ENCODE peak calls at places on chromosome 1, in five cellular contexts. U is GM23338, M is K562, G is H1, P is GM12878. Y is an unnamed sample.
A peak's percentile ranks its signal among the peaks of the same experiment; 100 is the strongest.

GRCh38 chr1:32142446-32143301 is 34.8 kb downstream of the KPNA6 start:
- DNase-seq in U (peak; percentile 27), M (peak; percentile 51), G (no peak), P (no peak), Y (peak; percentile 85)

GRCh38 chr1:212686069-212686468 is 13.6 kb downstream of the BATF3 start:
- DNase-seq in P (no peak), G (no peak), M (no peak), U (no peak), Y (no peak)

GRCh38 chr1:185450917-185451316 is 133.9 kb upstream of the IVNS1ABP start:
- DNase-seq in U (peak; percentile 47), P (no peak), M (no peak), G (no peak), Y (no peak)

GRCh38 chr1:26697441-26697977 is 1.7 kb downstream of the ARID1A start:
- DNase-seq in U (no peak), P (no peak), G (no peak), M (peak; percentile 31), Y (no peak)

GRCh38 chr1:64679177-64679576 is 65.7 kb upstream of the RAVER2 start:
- DNase-seq in M (no peak), U (no peak), P (no peak), G (no peak), Y (no peak)

GRCh38 chr1:109158433-109158832 is 44.5 kb downstream of the ELAPOR1 start:
- DNase-seq in P (no peak), U (no peak), G (no peak), M (no peak), Y (no peak)

GRCh38 chr1:32014199-32014936 is 700 bp downstream of the KHDRBS1 start:
- DNase-seq in M (peak; percentile 65), U (peak; percentile 52), P (no peak), G (no peak), Y (no peak)

GRCh38 chr1:3483801-3484444 is 29.5 kb downstream of the ARHGEF16 start:
- DNase-seq in U (peak; percentile 91), M (peak; percentile 88), P (no peak), G (peak; percentile 44), Y (peak; percentile 36)

DNA sequence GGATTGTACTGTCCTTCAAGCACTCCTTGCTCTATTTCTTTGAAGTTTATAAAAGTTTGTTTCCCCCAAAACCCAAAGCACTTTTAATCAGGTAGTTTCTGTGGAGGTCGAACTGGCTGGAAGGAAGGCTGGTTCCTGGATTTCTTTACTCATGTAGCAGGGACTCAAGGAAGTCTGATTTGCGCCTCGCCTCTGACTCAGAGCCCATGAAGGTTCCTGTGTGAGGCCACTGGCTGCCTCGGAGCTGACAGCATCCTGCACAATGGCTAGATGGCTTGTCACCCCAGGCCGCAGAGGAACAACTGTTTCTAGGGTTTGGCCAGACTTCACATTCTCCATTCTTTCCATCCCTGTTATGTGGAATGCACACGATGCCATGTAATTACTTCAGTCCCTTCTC is 39.2 kb upstream of the PRSS38 start:
- DNase-seq in M (no peak), G (no peak), P (no peak), U (no peak), Y (no peak)
- TF ChIP-seq CREB1 in M (no peak), G (no peak), P (no peak), U (no peak), Y (no peak)

DNA sequence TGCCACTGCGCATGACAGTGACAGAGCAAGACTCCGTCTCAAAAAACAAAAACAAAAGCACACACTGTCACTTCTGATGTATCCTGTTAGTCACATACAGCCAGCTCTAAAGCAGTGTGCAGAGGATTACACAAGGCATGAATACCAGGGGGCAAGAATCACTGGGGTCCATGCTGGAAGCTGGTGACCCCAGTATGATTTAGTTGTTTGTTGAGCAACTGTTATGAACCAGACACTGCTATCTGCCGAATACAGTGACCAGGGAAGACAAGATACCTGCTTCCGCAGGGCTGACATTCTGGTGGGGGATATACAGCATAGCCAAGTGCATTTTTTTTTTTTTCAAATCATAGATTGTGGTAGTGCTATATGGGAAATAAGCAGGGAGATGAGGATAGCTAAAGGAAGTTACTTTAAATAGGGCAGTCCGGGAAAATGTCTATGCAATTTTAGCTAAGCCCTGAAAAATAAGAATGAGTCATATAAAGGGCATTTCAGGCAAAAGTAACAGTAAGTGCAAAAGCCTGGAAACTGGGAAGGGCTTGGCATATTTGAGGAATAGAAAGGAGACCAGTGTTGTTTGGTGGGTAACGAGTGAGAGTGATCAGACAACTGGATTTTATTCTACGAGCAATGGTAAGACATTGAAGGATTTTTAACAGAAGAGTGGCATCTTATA is 69.7 kb downstream of the ADSS2 start:
- DNase-seq in P (no peak), M (no peak), G (no peak), U (no peak), Y (no peak)
- H3K4me2 ChIP-seq in P (no peak overlapping the region), M (no peak overlapping the region), G (no peak overlapping the region), U (no peak overlapping the region), Y (no peak overlapping the region)

GRCh38 chr1:154423303-154423987 is 18.3 kb downstream of the IL6R start:
- DNase-seq in U (no peak), P (no peak), G (no peak), M (no peak), Y (no peak)

GRCh38 chr1:154425172-154425571 is 20.0 kb downstream of the IL6R start:
- DNase-seq in G (no peak), P (no peak), M (no peak), U (no peak), Y (no peak)

GRCh38 chr1:154420961-154421924 is 16.1 kb downstream of the IL6R start:
- DNase-seq in U (no peak), G (no peak), P (no peak), M (no peak), Y (no peak)

GRCh38 chr1:154422521-154422920 is 17.4 kb downstream of the IL6R start:
- DNase-seq in M (no peak), P (no peak), G (no peak), U (no peak), Y (no peak)

DNA sequence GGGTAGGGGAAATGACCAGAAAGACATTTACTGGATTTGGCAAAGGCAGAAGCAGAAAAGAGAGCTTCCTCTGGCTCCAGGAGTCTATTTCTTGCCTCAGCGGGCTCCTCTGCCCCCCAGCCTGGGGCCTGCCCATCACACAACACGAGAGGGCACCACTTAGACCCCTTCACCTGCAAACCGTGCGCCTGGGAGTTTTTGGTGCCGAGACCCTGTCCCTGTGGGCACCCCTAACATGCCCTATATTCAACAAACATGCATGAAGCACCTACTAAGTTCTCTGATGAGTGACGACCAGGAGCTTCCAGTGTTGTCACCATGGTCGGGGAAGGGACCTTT is 18.8 kb downstream of the IL6R start:
- DNase-seq in P (no peak), M (no peak), U (no peak), G (no peak), Y (no peak)
- TF ChIP-seq CREB1 in P (no peak), M (no peak), U (no peak), G (no peak), Y (no peak)

DNA sequence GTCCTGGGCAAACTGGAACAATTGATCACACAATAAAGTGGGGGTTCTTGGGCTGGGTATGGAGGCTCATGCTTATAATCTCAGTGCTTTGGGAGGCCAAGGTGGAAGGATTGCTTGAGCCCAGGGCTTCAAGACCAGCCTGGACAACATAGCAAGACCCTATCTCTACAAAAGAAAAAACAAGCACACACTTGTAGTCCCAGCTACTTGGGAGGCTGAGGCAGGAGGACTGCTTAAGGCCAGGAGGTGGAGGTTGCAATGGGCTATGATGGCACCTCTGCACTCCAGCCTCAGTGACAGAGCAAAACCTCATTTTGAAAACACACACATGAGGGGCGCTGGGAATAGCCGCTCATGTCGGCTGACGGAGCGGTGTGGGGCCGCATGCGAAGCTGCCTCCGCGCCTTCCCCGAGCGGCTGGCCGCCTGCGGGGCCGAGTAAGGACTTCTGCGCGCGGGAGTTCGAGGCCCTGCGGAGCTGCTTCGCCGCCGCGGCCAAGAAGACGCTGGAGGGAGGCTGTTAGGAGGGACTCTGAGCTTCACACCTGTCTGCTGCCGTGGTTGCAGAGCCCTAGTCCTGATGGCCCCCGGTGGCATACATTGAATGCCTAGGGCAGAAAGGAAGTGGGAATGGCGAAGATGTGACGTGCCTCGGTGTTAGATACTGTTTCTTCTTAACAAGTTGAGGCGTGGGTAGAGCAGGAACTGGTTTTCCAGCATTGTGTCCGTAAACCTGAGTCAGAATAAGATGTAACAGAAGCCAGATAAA is 59.5 kb downstream of the ACBD3 start:
- DNase-seq in M (no peak), U (no peak), P (no peak), G (no peak), Y (no peak)
- H3K4me2 ChIP-seq in M (no peak overlapping the region), U (peak overlapping the region; percentile 64), P (peak overlapping the region; percentile 67), G (peak overlapping the region; percentile 21), Y (peak overlapping the region; percentile 80)

GRCh38 chr1:84795213-84795612 is 97.8 kb downstream of the LPAR3 start:
- DNase-seq in M (no peak), U (no peak), G (no peak), P (no peak), Y (no peak)
- TF ChIP-seq CREB1 in M (no peak), U (no peak), G (no peak), P (no peak), Y (no peak)

GRCh38 chr1:95071539-95071938 is 1.2 kb downstream of the ALG14 start:
- DNase-seq in P (no peak), M (no peak), G (no peak), U (no peak), Y (no peak)

GRCh38 chr1:95069711-95070093 is 3.0 kb downstream of the ALG14 start:
- DNase-seq in G (no peak), U (no peak), M (no peak), P (no peak), Y (no peak)

GRCh38 chr1:95067069-95067468 is 5.7 kb downstream of the ALG14 start:
- DNase-seq in P (no peak), G (no peak), U (no peak), M (no peak), Y (peak; percentile 71)

GRCh38 chr1:95072117-95072516 is 634 bp downstream of the ALG14 start:
- DNase-seq in G (no peak), P (no peak), U (no peak), M (no peak), Y (no peak)

DNA sequence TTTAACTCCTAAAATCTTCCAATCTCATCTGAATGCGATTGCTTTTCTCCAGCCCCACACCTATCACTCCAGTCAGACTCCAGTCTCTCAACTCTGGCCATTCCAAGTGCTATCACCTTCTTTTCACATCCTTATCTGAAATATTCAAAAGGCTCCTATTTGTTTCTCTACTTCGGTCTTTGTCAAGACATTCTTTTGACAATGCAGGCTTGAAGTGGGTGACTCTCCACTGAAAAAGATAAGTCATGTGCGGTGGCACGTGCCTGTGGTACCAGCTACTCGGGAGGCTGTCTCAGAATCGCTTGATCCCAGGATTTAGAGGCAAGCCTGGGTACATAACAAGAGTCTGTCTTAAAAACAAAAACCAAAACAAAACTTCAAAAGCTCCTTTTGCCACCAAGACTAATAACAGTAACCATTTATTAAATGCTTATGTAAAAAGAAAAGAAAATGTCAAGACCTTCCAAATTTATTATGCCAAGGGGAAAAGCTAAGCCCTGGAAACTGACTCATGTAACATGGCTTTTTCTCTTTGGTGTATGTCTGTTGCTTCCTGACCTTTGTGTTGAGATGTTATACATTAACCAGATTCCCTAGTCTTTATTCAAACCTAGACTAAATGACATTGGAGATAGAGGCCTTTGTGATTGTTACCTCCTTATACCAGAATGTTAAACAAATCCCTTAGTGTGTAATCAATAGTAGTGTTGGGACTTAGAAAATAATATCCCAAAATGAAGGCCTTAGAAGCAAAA is 3.6 kb downstream of the ALG14 start:
- DNase-seq in U (no peak), P (no peak), G (no peak), M (no peak), Y (peak; percentile 89)
- H3K4me2 ChIP-seq in U (no peak overlapping the region), P (no peak overlapping the region), G (no peak overlapping the region), M (no peak overlapping the region), Y (peak overlapping the region; percentile 67)